ENCODE peak calls at places on chromosomes 6 and 20, in five cellular contexts. H is activated naive CD4-positive, alpha-beta T cell; G is mucosa of descending colon; X is T follicular helper cell; B is thoracic aorta. I is an unnamed sample.

GRCh38 chr6:3337521-3338350 is 79.0 kb downstream of the PSMG4 start:
- DNase-seq in H (no peak), G (no peak), X (no peak), B (no peak), I (no peak)

GRCh38 chr6:4270799-4271198 is 135.4 kb upstream of the ECI2 start:
- DNase-seq in H (no peak), G (no peak), X (no peak), B (no peak), I (no peak)

GRCh38 chr6:143962644-143962929 is 45.5 kb downstream of the PLAGL1 start:
- DNase-seq in H (no peak), G (no peak), X (no peak), B (no peak), I (no peak)

GRCh38 chr6:91029211-91029610 is 442.3 kb upstream of the MAP3K7 start:
- DNase-seq in H (no peak), G (no peak), X (no peak), B (no peak), I (no peak)

GRCh38 chr6:156010-156409 is 136.3 kb upstream of the DUSP22 start:
- DNase-seq in H (no peak), G (no peak), X (no peak), B (no peak), I (no peak)

GRCh38 chr20:61874421-61875068 is 191.1 kb downstream of the TAF4 start:
- DNase-seq in H (no peak), G (no peak), X (no peak), B (no peak), I (no peak)

GRCh38 chr20:38143646-38144554 is 21.2 kb downstream of the TGM2 start:
- DNase-seq in H (no peak), G (peak), X (no peak), B (peak), I (peak)

GRCh38 chr20:10667560-10668167 is 6.1 kb downstream of the JAG1 start:
- DNase-seq in H (no peak), G (no peak), X (no peak), B (no peak), I (no peak)

GRCh38 chr6:16126881-16127280 is 2.0 kb upstream of the MYLIP start:
- DNase-seq in H (no peak), G (no peak), X (no peak), B (no peak), I (no peak)

GRCh38 chr6:126210398-126211075 is 129.4 kb upstream of the CENPW start:
- DNase-seq in H (no peak), G (no peak), X (no peak), B (no peak), I (no peak)

GRCh38 chr6:35503534-35503933 is 6.7 kb upstream of the TEAD3 start:
- DNase-seq in H (no peak), G (no peak), X (no peak), B (no peak), I (no peak)

GRCh38 chr20:57048027-57048869 is 218.2 kb downstream of the BMP7 start:
- DNase-seq in H (no peak), G (peak), X (no peak), B (no peak), I (peak)

GRCh38 chr20:38171301-38172010 is 6.4 kb upstream of the TGM2 start:
- DNase-seq in H (no peak), G (no peak), X (no peak), B (no peak), I (no peak)

GRCh38 chr6:19465240-19465639 is 371.9 kb upstream of the ID4 start:
- DNase-seq in H (no peak), G (no peak), X (no peak), B (no peak), I (no peak)

GRCh38 chr20:64048402-64049044 is 916 bp downstream of the SOX18 start:
- DNase-seq in H (no peak), G (no peak), X (no peak), B (no peak), I (no peak)

GRCh38 chr6:90941885-90942284 is 355.0 kb upstream of the MAP3K7 start:
- DNase-seq in H (no peak), G (no peak), X (no peak), B (no peak), I (no peak)

GRCh38 chr6:64411226-64411625 is 775.6 kb downstream of the PHF3 start:
- DNase-seq in H (no peak), G (no peak), X (no peak), B (no peak), I (no peak)

GRCh38 chr6:145427232-145427631 is 308.1 kb downstream of the EPM2A start:
- DNase-seq in H (no peak), G (no peak), X (no peak), B (no peak), I (no peak)

GRCh38 chr6:149480502-149481280 is 4.1 kb downstream of the ZC3H12D start:
- DNase-seq in H (no peak), G (no peak), X (peak), B (no peak), I (no peak)

GRCh38 chr6:162973141-162973872 is 245.5 kb downstream of the PACRG start:
- DNase-seq in H (no peak), G (no peak), X (no peak), B (no peak), I (no peak)

GRCh38 chr6:136063095-136063494 is 187.0 kb downstream of the MTFR2 start:
- DNase-seq in H (no peak), G (no peak), X (no peak), B (no peak), I (no peak)

GRCh38 chr20:38220587-38220986 is 39.9 kb downstream of the KIAA1755 start:
- DNase-seq in H (no peak), G (no peak), X (no peak), B (no peak), I (no peak)

GRCh38 chr20:11159728-11160127 is 485.9 kb upstream of the JAG1 start:
- DNase-seq in H (no peak), G (peak), X (no peak), B (no peak), I (peak)

GRCh38 chr20:31856516-31856915 is 11.1 kb upstream of the FOXS1 start:
- DNase-seq in H (no peak), G (no peak), X (no peak), B (no peak), I (no peak)

GRCh38 chr20:3565851-3566250 is 95.0 kb downstream of the ATRN start:
- DNase-seq in H (no peak), G (no peak), X (no peak), B (no peak), I (no peak)

GRCh38 chr6:17494177-17494576 is 100.8 kb downstream of the CAP2 start:
- DNase-seq in H (no peak), G (no peak), X (no peak), B (no peak), I (no peak)

GRCh38 chr6:21740719-21741118 is 147.2 kb downstream of the SOX4 start:
- DNase-seq in H (no peak), G (no peak), X (no peak), B (no peak), I (no peak)

GRCh38 chr20:45423700-45424099 is 7.8 kb downstream of the PIGT start:
- DNase-seq in H (no peak), G (no peak), X (no peak), B (no peak), I (no peak)

GRCh38 chr6:2471474-2471873 is 226.1 kb upstream of the GMDS start:
- DNase-seq in H (no peak), G (no peak), X (no peak), B (no peak), I (no peak)

GRCh38 chr6:11575408-11576033 is 38.0 kb downstream of the TMEM170B start:
- DNase-seq in H (peak), G (peak), X (peak), B (no peak), I (peak)

GRCh38 chr20:5356921-5357320 is 40.2 kb upstream of the PROKR2 start:
- DNase-seq in H (no peak), G (no peak), X (no peak), B (no peak), I (no peak)

GRCh38 chr20:17431621-17432364 is 99.4 kb downstream of the BFSP1 start:
- DNase-seq in H (peak), G (peak), X (peak), B (no peak), I (peak)

GRCh38 chr20:61311656-61312387 is 59.8 kb downstream of the CDH4 start:
- DNase-seq in H (no peak), G (no peak), X (no peak), B (no peak), I (no peak)

GRCh38 chr6:38192486-38192885 is 373.0 kb downstream of the ZFAND3 start:
- DNase-seq in H (no peak), G (no peak), X (no peak), B (no peak), I (no peak)

GRCh38 chr6:21666788-21667681 is 73.5 kb downstream of the SOX4 start:
- DNase-seq in H (no peak), G (no peak), X (no peak), B (no peak), I (peak)

GRCh38 chr6:42428326-42429041 is 23.2 kb downstream of the TRERF1 start:
- DNase-seq in H (no peak), G (peak), X (no peak), B (no peak), I (peak)

GRCh38 chr6:156627524-156627923 is 149.7 kb upstream of the ARID1B start:
- DNase-seq in H (no peak), G (no peak), X (no peak), B (no peak), I (no peak)

GRCh38 chr6:19142236-19142635 is 694.9 kb upstream of the ID4 start:
- DNase-seq in H (no peak), G (no peak), X (no peak), B (no peak), I (no peak)

GRCh38 chr20:36847009-36847709 is 28.8 kb upstream of the TLDC2 start:
- DNase-seq in H (no peak), G (no peak), X (no peak), B (peak), I (no peak)